ENCODE peak calls at places on chromosomes 11 and 22, in six cellular contexts. O is breast epithelium, P is foreskin fibroblast, Y is fibroblast of pulmonary artery, M is PC-9, R is heart left ventricle. K is an unnamed sample.

GRCh38 chr22:37563153-37564081 is 3.1 kb downstream of the CDC42EP1 start:
- DNase-seq in O (peak; percentile 92), Y (peak; percentile 97), M (peak; percentile 94), P (peak; percentile 95), R (no peak), K (no peak)

GRCh38 chr11:914747-915493 is 4.3 kb upstream of the CHID1 start:
- DNase-seq in Y (no peak), O (peak; percentile 33), P (no peak), M (no peak), R (peak; percentile 60), K (no peak)

GRCh38 chr11:126277780-126278179 is 5.1 kb upstream of the TIRAP start:
- DNase-seq in Y (no peak), P (no peak), O (no peak), R (no peak), M (peak; percentile 8), K (no peak)

GRCh38 chr11:111417766-111418435 is 38.8 kb upstream of the POU2AF1 start:
- DNase-seq in R (peak; percentile 40), P (peak; percentile 44), M (no peak), O (peak; percentile 49), Y (peak; percentile 55), K (no peak)

GRCh38 chr11:102006835-102007566 is 40.2 kb upstream of the CFAP300 start:
- DNase-seq in Y (no peak), M (peak; percentile 90), O (no peak), P (no peak), R (no peak), K (no peak)

GRCh38 chr22:40033586-40034380 is 39.0 kb downstream of the FAM83F start:
- DNase-seq in M (no peak), Y (no peak), R (no peak), P (no peak), O (no peak), K (no peak)

GRCh38 chr11:101169944-101170343 is 40.3 kb upstream of the PGR start:
- DNase-seq in Y (no peak), M (no peak), O (no peak), R (no peak), P (no peak), K (no peak)

GRCh38 chr11:67407700-67408163 is 3.8 kb downstream of the TBC1D10C start:
- DNase-seq in O (no peak), Y (no peak), M (no peak), R (no peak), P (no peak), K (no peak)

GRCh38 chr11:202490-202889 is 4.7 kb downstream of the BET1L start:
- DNase-seq in M (no peak), O (no peak), Y (no peak), R (no peak), P (no peak), K (no peak)

GRCh38 chr22:39967996-39968968 is 8.1 kb downstream of the TMA7B start:
- DNase-seq in M (no peak), P (no peak), Y (peak; percentile 70), R (no peak), O (peak; percentile 66), K (no peak)

GRCh38 chr22:48622891-48623545 is 1204.7 kb downstream of the BRD1 start:
- DNase-seq in O (no peak), M (no peak), P (no peak), R (no peak), Y (no peak), K (no peak)

GRCh38 chr11:46235777-46236688 is 41.4 kb upstream of the CREB3L1 start:
- DNase-seq in Y (peak; percentile 85), R (no peak), P (no peak), M (peak; percentile 53), O (no peak), K (no peak)

GRCh38 chr11:132976115-132976514 is 556.2 kb downstream of the OPCML start:
- DNase-seq in Y (no peak), M (no peak), O (no peak), P (no peak), R (no peak), K (no peak)

GRCh38 chr11:8566613-8567210 is 27.3 kb downstream of the STK33 start:
- DNase-seq in P (peak; percentile 26), O (no peak), M (peak; percentile 35), Y (peak; percentile 68), R (no peak), K (no peak)

GRCh38 chr11:32947985-32948384 is 55.4 kb downstream of the QSER1 start:
- DNase-seq in Y (no peak), P (no peak), M (no peak), O (no peak), R (no peak), K (no peak)

GRCh38 chr22:45546333-45547015 is 43.8 kb downstream of the FBLN1 start:
- DNase-seq in R (no peak), Y (no peak), M (peak; percentile 23), O (no peak), P (no peak), K (no peak)

GRCh38 chr11:66912963-66913362 is 45.2 kb downstream of the PC start:
- DNase-seq in P (no peak), Y (no peak), M (no peak), R (no peak), O (no peak), K (no peak)

GRCh38 chr11:102241026-102241425 is 76.3 kb upstream of the BIRC3 start:
- DNase-seq in O (no peak), R (no peak), Y (no peak), M (peak; percentile 35), P (no peak), K (no peak)

GRCh38 chr22:37782340-37783168 is 25.2 kb upstream of the GCAT start:
- DNase-seq in Y (no peak), O (no peak), R (no peak), M (peak; percentile 78), P (peak; percentile 85), K (no peak)

GRCh38 chr11:30960387-30960992 is 374.3 kb upstream of the MPPED2 start:
- DNase-seq in P (peak; percentile 1), Y (peak; percentile 78), R (no peak), O (no peak), M (no peak), K (no peak)
- TF ChIP-seq CTCF in P (peak; percentile 32), Y (peak; percentile 70), R (peak; percentile 59), O (peak; percentile 39), M (peak; percentile 66), K (peak; percentile 85)

GRCh38 chr11:130826572-130826971 is 89.7 kb downstream of the SNX19 start:
- DNase-seq in Y (no peak), O (no peak), P (no peak), M (no peak), R (no peak), K (no peak)

GRCh38 chr11:130828741-130829140 is 87.5 kb downstream of the SNX19 start:
- DNase-seq in R (no peak), O (no peak), P (no peak), Y (no peak), M (no peak), K (no peak)

GRCh38 chr11:130829801-130830562 is 86.3 kb downstream of the SNX19 start:
- DNase-seq in R (peak; percentile 70), Y (peak; percentile 36), P (no peak), O (peak; percentile 51), M (no peak), K (no peak)

GRCh38 chr11:130825621-130826020 is 90.7 kb downstream of the SNX19 start:
- DNase-seq in R (no peak), Y (no peak), O (no peak), M (no peak), P (no peak), K (no peak)

GRCh38 chr11:130827697-130828377 is 88.4 kb downstream of the SNX19 start:
- DNase-seq in O (no peak), R (peak; percentile 72), P (peak; percentile 78), M (peak; percentile 55), Y (peak; percentile 83), K (no peak)
- TF ChIP-seq CTCF in O (peak; percentile 35), R (peak; percentile 52), P (peak; percentile 83), M (peak; percentile 70), Y (peak; percentile 79), K (peak; percentile 68)

DNA sequence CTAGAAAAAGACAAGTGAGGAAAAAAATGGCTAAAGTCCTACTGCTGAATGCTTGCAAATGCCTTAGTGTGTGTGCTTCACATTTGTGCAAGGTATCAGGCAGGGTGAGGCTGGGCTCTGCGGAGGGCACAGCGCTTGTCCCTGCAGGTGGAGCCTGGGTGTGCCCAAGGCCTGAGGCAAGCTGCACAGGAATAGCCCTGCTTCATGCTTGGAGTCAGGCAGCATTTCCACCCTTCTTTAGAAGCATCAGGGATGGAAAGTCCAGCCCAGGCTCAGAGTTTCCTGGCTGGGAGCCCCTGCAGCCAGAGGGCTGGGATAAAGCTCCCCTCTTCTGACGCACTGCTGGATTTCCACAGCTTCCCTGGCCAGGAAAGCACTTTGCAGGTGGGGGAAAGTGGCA is 63.5 kb downstream of the GALNT18 start:
- DNase-seq in R (peak; percentile 52), M (no peak), P (no peak), Y (no peak), O (no peak), K (no peak)
- TF ChIP-seq CTCF in R (no peak), M (no peak), P (no peak), Y (no peak), O (no peak), K (no peak)

GRCh38 chr11:92216789-92217188 is 7.8 kb upstream of the FAT3 start:
- DNase-seq in R (no peak), O (no peak), M (peak; percentile 72), P (no peak), Y (no peak), K (no peak)
- TF ChIP-seq CTCF in R (no peak), O (no peak), M (no peak), P (no peak), Y (no peak), K (no peak)

GRCh38 chr22:25236417-25236816 is 17.0 kb downstream of the CRYBB2 start:
- DNase-seq in R (no peak), M (no peak), P (no peak), Y (no peak), O (no peak), K (no peak)

GRCh38 chr22:25232301-25232700 is 12.9 kb downstream of the CRYBB2 start:
- DNase-seq in P (peak; percentile 15), O (no peak), R (no peak), M (no peak), Y (peak; percentile 36), K (no peak)

GRCh38 chr22:25237503-25237902 is 18.1 kb downstream of the CRYBB2 start:
- DNase-seq in P (no peak), O (no peak), R (no peak), M (no peak), Y (no peak), K (no peak)

DNA sequence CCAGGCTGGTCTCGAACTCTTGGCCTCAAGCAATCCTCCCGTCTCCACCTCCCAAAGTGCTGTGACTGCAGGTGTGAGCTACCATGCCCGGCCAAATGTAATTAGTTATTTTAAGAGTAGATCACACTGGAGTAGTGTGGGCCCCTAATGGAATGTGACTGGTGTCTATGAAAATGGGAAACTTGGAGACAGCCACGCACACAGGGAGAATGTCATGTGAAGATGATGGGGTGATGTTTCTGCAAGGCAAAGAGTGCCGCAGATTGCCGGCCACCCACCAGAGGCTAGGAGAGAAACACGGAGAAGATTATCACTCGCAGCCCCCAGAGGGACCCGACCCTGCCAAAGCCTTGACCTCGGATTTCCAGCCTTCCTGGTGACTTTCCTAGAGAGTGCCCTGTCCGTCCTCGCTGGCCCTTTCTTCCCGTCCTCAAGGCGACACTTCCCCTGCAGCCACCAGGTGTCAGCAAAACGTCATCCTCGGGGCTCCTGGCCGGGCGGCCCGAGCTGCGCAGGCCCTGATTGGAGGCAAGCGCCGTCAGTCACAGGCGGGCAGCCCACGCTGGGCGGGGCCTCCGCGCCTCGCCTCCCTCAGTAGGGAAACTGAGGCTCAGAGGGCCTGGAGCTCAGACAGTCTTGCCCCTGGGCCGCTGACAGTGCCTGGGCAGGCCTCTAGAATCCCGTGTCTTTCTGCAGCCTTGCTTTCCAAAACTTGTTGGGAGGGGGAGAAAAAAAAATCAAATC is 16.3 kb downstream of the CRYBB2 start:
- DNase-seq in Y (peak; percentile 84), R (peak; percentile 79), O (peak; percentile 27), P (peak; percentile 48), M (peak; percentile 63), K (peak; percentile 88)
- TF ChIP-seq CTCF in Y (peak; percentile 61), R (peak; percentile 66), O (peak; percentile 68), P (peak; percentile 50), M (peak; percentile 81), K (peak; percentile 82)

K was measured in type B pancreatic cell.